ENCODE peak calls at places on chromosomes 13 and 19, in six cellular contexts. I is CD8-positive, alpha-beta memory T cell; C is stimulated activated CD4-positive, alpha-beta T cell treated with anti-CD3 and anti-CD28 coated beads, TNF-alpha, amount 100 ng/mL, for 24 hours; U is EL; J is CD4-positive, alpha-beta T cell; Y is activated CD4-positive, alpha-beta memory T cell treated with anti-CD3 and anti-CD28 coated beads for 36 hours. R is an unnamed sample.

GRCh38 chr19:41352279-41352608 is 1.5 kb downstream of the TGFB1 start:
- DNase-seq in J (no peak), Y (no peak), C (no peak), U (no peak), I (no peak), R (no peak)

GRCh38 chr19:40217921-40218890 is at the start of gene TTC9B:
- DNase-seq in J (peak), Y (peak), C (peak), U (no peak), I (peak), R (peak)

GRCh38 chr13:99980201-99981114 is 1.1 kb upstream of the ZIC2 start:
- DNase-seq in U (peak), J (peak), C (peak), Y (peak), I (peak), R (peak)

GRCh38 chr13:23440821-23441608 is 7.5 kb upstream of the SACS start:
- DNase-seq in Y (no peak), C (no peak), I (no peak), J (no peak), U (no peak), R (no peak)

GRCh38 chr13:21608961-21609360 is 5.0 kb upstream of the MICU2 start:
- DNase-seq in I (no peak), Y (no peak), C (no peak), U (peak), J (no peak), R (no peak)

GRCh38 chr19:44548736-44549135 is 19.3 kb upstream of the CEACAM20 start:
- DNase-seq in J (no peak), Y (no peak), C (no peak), I (no peak), U (peak), R (no peak)

GRCh38 chr19:40809358-40810086 is 10.5 kb downstream of the EGLN2 start:
- DNase-seq in U (no peak), C (no peak), Y (no peak), J (no peak), I (no peak), R (no peak)

GRCh38 chr13:67150608-67151007 is 79.5 kb downstream of the PCDH9 start:
- DNase-seq in U (no peak), C (no peak), I (no peak), Y (no peak), J (no peak), R (no peak)

GRCh38 chr19:46392252-46392801 is 21.0 kb downstream of the CCDC8 start:
- DNase-seq in I (no peak), J (no peak), Y (no peak), C (no peak), U (peak), R (no peak)

R was measured in effector CD8-positive, alpha-beta T cell.